ENCODE peak calls at places on chromosome 12, in five cellular contexts. One of them, this sample, is unnamed.

GRCh38 chr12:30823140-30823669 is 68.5 kb upstream of the CAPRIN2 start:
- DNase-seq in AG09309: no peak
- DNase-seq in AG04450: no peak
- DNase-seq in iPS DF 19.7: no peak
- DNase-seq in Calu3: no peak
- DNase-seq in this sample: no peak

GRCh38 chr12:70359458-70360197 is 6.5 kb upstream of the KCNMB4 start:
- DNase-seq in iPS DF 19.7: no peak
- DNase-seq in AG04450: no peak
- DNase-seq in AG09309: no peak
- DNase-seq in Calu3: no peak
- DNase-seq in this sample: no peak

GRCh38 chr12:121295746-121296617 is 527 bp downstream of the CAMKK2 start:
- DNase-seq in AG09309: no peak
- DNase-seq in Calu3: peak
- DNase-seq in AG04450: no peak
- DNase-seq in iPS DF 19.7: no peak
- DNase-seq in this sample: no peak

GRCh38 chr12:76449572-76449971 is 101.4 kb upstream of the BBS10 start:
- DNase-seq in iPS DF 19.7: no peak
- DNase-seq in AG09309: no peak
- DNase-seq in AG04450: no peak
- DNase-seq in Calu3: no peak
- DNase-seq in this sample: no peak

GRCh38 chr12:25546318-25546717 is 6.8 kb downstream of the LMNTD1 start:
- DNase-seq in AG09309: no peak
- DNase-seq in AG04450: no peak
- DNase-seq in iPS DF 19.7: no peak
- DNase-seq in Calu3: no peak
- DNase-seq in this sample: no peak

GRCh38 chr12:13900718-13901117 is 80.7 kb downstream of the GRIN2B start:
- DNase-seq in AG09309: no peak
- DNase-seq in iPS DF 19.7: no peak
- DNase-seq in AG04450: no peak
- DNase-seq in Calu3: no peak
- DNase-seq in this sample: no peak

GRCh38 chr12:25552681-25553080 is 402 bp downstream of the LMNTD1 start:
- DNase-seq in iPS DF 19.7: no peak
- DNase-seq in AG04450: peak
- DNase-seq in AG09309: no peak
- DNase-seq in Calu3: no peak
- DNase-seq in this sample: no peak

GRCh38 chr12:28024231-28024995 is 51.9 kb upstream of the PTHLH start:
- DNase-seq in iPS DF 19.7: no peak
- DNase-seq in AG09309: no peak
- DNase-seq in AG04450: peak
- DNase-seq in Calu3: no peak
- DNase-seq in this sample: peak

GRCh38 chr12:114684098-114684869 is at the start of gene TBX3:
- DNase-seq in AG09309: peak
- DNase-seq in iPS DF 19.7: peak
- DNase-seq in Calu3: peak
- DNase-seq in AG04450: peak
- DNase-seq in this sample: peak

GRCh38 chr12:94092516-94093241 is 55.7 kb upstream of the PLXNC1 start:
- DNase-seq in AG04450: no peak
- DNase-seq in Calu3: no peak
- DNase-seq in AG09309: peak
- DNase-seq in iPS DF 19.7: no peak
- DNase-seq in this sample: no peak

GRCh38 chr12:131867891-131868675 is 26.3 kb upstream of the ULK1 start:
- DNase-seq in AG09309: no peak
- DNase-seq in Calu3: no peak
- DNase-seq in AG04450: no peak
- DNase-seq in iPS DF 19.7: no peak
- DNase-seq in this sample: no peak

GRCh38 chr12:30753233-30753632 is 1.5 kb downstream of the CAPRIN2 start:
- DNase-seq in AG09309: no peak
- DNase-seq in AG04450: no peak
- DNase-seq in Calu3: peak
- DNase-seq in iPS DF 19.7: peak
- DNase-seq in this sample: no peak

GRCh38 chr12:124650912-124651311 is 83.5 kb upstream of the NCOR2 start:
- DNase-seq in AG04450: no peak
- DNase-seq in Calu3: no peak
- DNase-seq in AG09309: no peak
- DNase-seq in iPS DF 19.7: no peak
- DNase-seq in this sample: no peak

GRCh38 chr12:42958271-42958674 is 368.7 kb upstream of the PRICKLE1 start:
- DNase-seq in iPS DF 19.7: no peak
- DNase-seq in AG04450: no peak
- DNase-seq in Calu3: no peak
- DNase-seq in AG09309: no peak
- DNase-seq in this sample: no peak

GRCh38 chr12:120690978-120691377 is 4.0 kb downstream of the MLEC start:
- DNase-seq in AG04450: no peak
- DNase-seq in iPS DF 19.7: no peak
- DNase-seq in Calu3: no peak
- DNase-seq in AG09309: no peak
- DNase-seq in this sample: no peak

GRCh38 chr12:126588586-126589249 is 1523.5 kb downstream of the AACS start:
- DNase-seq in AG04450: no peak
- DNase-seq in Calu3: no peak
- DNase-seq in AG09309: peak
- DNase-seq in iPS DF 19.7: no peak
- DNase-seq in this sample: no peak

GRCh38 chr12:115060477-115061168 is 376.6 kb upstream of the TBX3 start:
- DNase-seq in AG04450: no peak
- DNase-seq in AG09309: peak
- DNase-seq in Calu3: no peak
- DNase-seq in iPS DF 19.7: no peak
- DNase-seq in this sample: no peak

GRCh38 chr12:25783566-25783965 is 174.9 kb upstream of the RASSF8 start:
- DNase-seq in iPS DF 19.7: no peak
- DNase-seq in AG04450: no peak
- DNase-seq in AG09309: no peak
- DNase-seq in Calu3: no peak
- DNase-seq in this sample: no peak

GRCh38 chr12:89333564-89334252 is 18.6 kb downstream of the DUSP6 start:
- DNase-seq in AG04450: no peak
- DNase-seq in Calu3: no peak
- DNase-seq in iPS DF 19.7: no peak
- DNase-seq in AG09309: no peak
- DNase-seq in this sample: no peak

GRCh38 chr12:62256408-62257079 is 3.7 kb upstream of the USP15 start:
- DNase-seq in iPS DF 19.7: no peak
- DNase-seq in AG09309: no peak
- DNase-seq in AG04450: no peak
- DNase-seq in Calu3: no peak
- DNase-seq in this sample: no peak

GRCh38 chr12:52977195-52977594 is 28.3 kb downstream of the KRT18 start:
- DNase-seq in Calu3: no peak
- DNase-seq in AG04450: no peak
- DNase-seq in iPS DF 19.7: no peak
- DNase-seq in AG09309: no peak
- DNase-seq in this sample: no peak

GRCh38 chr12:2974560-2974971 is 15.4 kb downstream of the TEAD4 start:
- DNase-seq in AG04450: no peak
- DNase-seq in iPS DF 19.7: no peak
- DNase-seq in Calu3: no peak
- DNase-seq in AG09309: no peak
- DNase-seq in this sample: no peak

GRCh38 chr12:26401874-26402273 is 206.5 kb downstream of the SSPN start:
- DNase-seq in iPS DF 19.7: no peak
- DNase-seq in AG09309: no peak
- DNase-seq in Calu3: no peak
- DNase-seq in AG04450: no peak
- DNase-seq in this sample: no peak

GRCh38 chr12:7156259-7157197 is 26.4 kb downstream of the CLSTN3 start:
- DNase-seq in AG04450: no peak
- DNase-seq in AG09309: no peak
- DNase-seq in iPS DF 19.7: no peak
- DNase-seq in Calu3: no peak
- DNase-seq in this sample: no peak